ENCODE peak calls at places on chromosomes 6 and 20, in six cellular contexts. One of them, this sample, is unnamed.
A peak's percentile ranks its signal among the peaks of the same experiment; 100 is the strongest.

GRCh38 chr6:42339991-42340401 is 111.7 kb downstream of the TRERF1 start:
- DNase-seq in KG1: no peak
- DNase-seq in aorta: no peak
- DNase-seq in type B pancreatic cell: no peak
- DNase-seq in AG04449: no peak
- DNase-seq in foreskin keratinocyte: peak; percentile 77
- DNase-seq in this sample: no peak

GRCh38 chr6:32857156-32857891 is 3.3 kb downstream of the PSMB9 start:
- DNase-seq in KG1: no peak
- DNase-seq in aorta: no peak
- DNase-seq in type B pancreatic cell: no peak
- DNase-seq in AG04449: no peak
- DNase-seq in foreskin keratinocyte: no peak
- DNase-seq in this sample: no peak

GRCh38 chr6:11637266-11637665 is 99.7 kb downstream of the TMEM170B start:
- DNase-seq in AG04449: no peak
- DNase-seq in foreskin keratinocyte: no peak
- DNase-seq in KG1: no peak
- DNase-seq in aorta: no peak
- DNase-seq in type B pancreatic cell: no peak
- DNase-seq in this sample: no peak

GRCh38 chr6:158222066-158222465 is 53.9 kb downstream of the GTF2H5 start:
- DNase-seq in aorta: no peak
- DNase-seq in KG1: no peak
- DNase-seq in AG04449: no peak
- DNase-seq in type B pancreatic cell: no peak
- DNase-seq in foreskin keratinocyte: no peak
- DNase-seq in this sample: no peak

GRCh38 chr6:107491059-107491609 is 1.2 kb downstream of the SOBP start:
- DNase-seq in AG04449: no peak
- DNase-seq in type B pancreatic cell: peak; percentile 76
- DNase-seq in aorta: peak; percentile 92
- DNase-seq in foreskin keratinocyte: no peak
- DNase-seq in KG1: no peak
- DNase-seq in this sample: peak; percentile 85

GRCh38 chr6:120355822-120356221 is 978.5 kb downstream of the TBC1D32 start:
- DNase-seq in foreskin keratinocyte: no peak
- DNase-seq in aorta: no peak
- DNase-seq in AG04449: no peak
- DNase-seq in KG1: no peak
- DNase-seq in type B pancreatic cell: no peak
- DNase-seq in this sample: no peak

GRCh38 chr6:89270951-89271721 is 44.0 kb downstream of the GABRR2 start:
- DNase-seq in KG1: peak; percentile 34
- DNase-seq in foreskin keratinocyte: no peak
- DNase-seq in AG04449: no peak
- DNase-seq in type B pancreatic cell: peak; percentile 29
- DNase-seq in aorta: no peak
- DNase-seq in this sample: peak; percentile 8

GRCh38 chr20:23111307-23111943 is 25.3 kb upstream of the CD93 start:
- DNase-seq in foreskin keratinocyte: no peak
- DNase-seq in aorta: peak; percentile 60
- DNase-seq in type B pancreatic cell: no peak
- DNase-seq in AG04449: no peak
- DNase-seq in KG1: no peak
- DNase-seq in this sample: no peak

GRCh38 chr6:143451531-143451930 is 926 bp downstream of the PEX3 start:
- DNase-seq in aorta: no peak
- DNase-seq in type B pancreatic cell: no peak
- DNase-seq in foreskin keratinocyte: peak; percentile 25
- DNase-seq in AG04449: no peak
- DNase-seq in KG1: no peak
- DNase-seq in this sample: no peak

GRCh38 chr6:13445005-13445743 is 42.2 kb downstream of the GFOD1 start:
- DNase-seq in AG04449: no peak
- DNase-seq in foreskin keratinocyte: peak; percentile 79
- DNase-seq in aorta: no peak
- DNase-seq in type B pancreatic cell: no peak
- DNase-seq in KG1: peak; percentile 26
- DNase-seq in this sample: peak; percentile 81

GRCh38 chr6:111418971-111419693 is 63.9 kb downstream of the REV3L start:
- DNase-seq in KG1: no peak
- DNase-seq in aorta: no peak
- DNase-seq in foreskin keratinocyte: peak; percentile 61
- DNase-seq in type B pancreatic cell: no peak
- DNase-seq in AG04449: peak; percentile 28
- DNase-seq in this sample: no peak

GRCh38 chr20:5526516-5526915 is 209.8 kb upstream of the PROKR2 start:
- DNase-seq in foreskin keratinocyte: no peak
- DNase-seq in KG1: no peak
- DNase-seq in aorta: no peak
- DNase-seq in type B pancreatic cell: no peak
- DNase-seq in AG04449: no peak
- DNase-seq in this sample: no peak

GRCh38 chr20:53679597-53680309 is 86.1 kb upstream of the ZNF217 start:
- DNase-seq in foreskin keratinocyte: no peak
- DNase-seq in KG1: no peak
- DNase-seq in AG04449: no peak
- DNase-seq in aorta: no peak
- DNase-seq in type B pancreatic cell: no peak
- DNase-seq in this sample: no peak

GRCh38 chr6:1027795-1028569 is 283.9 kb upstream of the FOXQ1 start:
- DNase-seq in aorta: no peak
- DNase-seq in foreskin keratinocyte: peak; percentile 12
- DNase-seq in KG1: no peak
- DNase-seq in type B pancreatic cell: no peak
- DNase-seq in AG04449: no peak
- DNase-seq in this sample: no peak

GRCh38 chr6:131027326-131027725 is 35.7 kb downstream of the EPB41L2 start:
- DNase-seq in foreskin keratinocyte: no peak
- DNase-seq in KG1: no peak
- DNase-seq in aorta: no peak
- DNase-seq in type B pancreatic cell: no peak
- DNase-seq in AG04449: no peak
- DNase-seq in this sample: no peak

GRCh38 chr20:57698191-57698866 is 11.5 kb downstream of the PMEPA1 start:
- DNase-seq in KG1: no peak
- DNase-seq in aorta: no peak
- DNase-seq in type B pancreatic cell: no peak
- DNase-seq in foreskin keratinocyte: peak; percentile 100
- DNase-seq in AG04449: peak; percentile 92
- DNase-seq in this sample: no peak

GRCh38 chr6:156423075-156423474 is 354.1 kb upstream of the ARID1B start:
- DNase-seq in KG1: no peak
- DNase-seq in aorta: no peak
- DNase-seq in type B pancreatic cell: no peak
- DNase-seq in foreskin keratinocyte: no peak
- DNase-seq in AG04449: no peak
- DNase-seq in this sample: no peak

GRCh38 chr6:88619951-88620350 is 343.5 kb downstream of the RNGTT start:
- DNase-seq in KG1: no peak
- DNase-seq in aorta: no peak
- DNase-seq in type B pancreatic cell: no peak
- DNase-seq in foreskin keratinocyte: no peak
- DNase-seq in AG04449: no peak
- DNase-seq in this sample: no peak

GRCh38 chr6:137417411-137417810 is 76.8 kb downstream of the OLIG3 start:
- DNase-seq in aorta: no peak
- DNase-seq in KG1: no peak
- DNase-seq in AG04449: no peak
- DNase-seq in foreskin keratinocyte: no peak
- DNase-seq in type B pancreatic cell: no peak
- DNase-seq in this sample: no peak

GRCh38 chr6:53240763-53241162 is 92.1 kb upstream of the GCM1 start:
- DNase-seq in KG1: no peak
- DNase-seq in AG04449: no peak
- DNase-seq in type B pancreatic cell: no peak
- DNase-seq in aorta: no peak
- DNase-seq in foreskin keratinocyte: no peak
- DNase-seq in this sample: no peak

GRCh38 chr6:54262499-54262898 is 45.7 kb upstream of the TINAG start:
- DNase-seq in aorta: no peak
- DNase-seq in KG1: no peak
- DNase-seq in AG04449: no peak
- DNase-seq in type B pancreatic cell: no peak
- DNase-seq in foreskin keratinocyte: no peak
- DNase-seq in this sample: no peak

GRCh38 chr6:105077592-105078463 is 102.0 kb downstream of the POPDC3 start:
- DNase-seq in AG04449: no peak
- DNase-seq in KG1: peak; percentile 24
- DNase-seq in type B pancreatic cell: no peak
- DNase-seq in aorta: no peak
- DNase-seq in foreskin keratinocyte: peak; percentile 42
- DNase-seq in this sample: no peak

GRCh38 chr20:56417911-56418310 is 5.9 kb downstream of the CASS4 start:
- DNase-seq in foreskin keratinocyte: no peak
- DNase-seq in type B pancreatic cell: no peak
- DNase-seq in aorta: no peak
- DNase-seq in AG04449: no peak
- DNase-seq in KG1: no peak
- DNase-seq in this sample: no peak

GRCh38 chr6:15870354-15871043 is 207.7 kb upstream of the DTNBP1 start:
- DNase-seq in foreskin keratinocyte: no peak
- DNase-seq in aorta: no peak
- DNase-seq in AG04449: no peak
- DNase-seq in KG1: no peak
- DNase-seq in type B pancreatic cell: no peak
- DNase-seq in this sample: no peak

GRCh38 chr6:16602035-16602434 is 159.2 kb downstream of the ATXN1 start:
- DNase-seq in type B pancreatic cell: no peak
- DNase-seq in AG04449: no peak
- DNase-seq in aorta: no peak
- DNase-seq in KG1: no peak
- DNase-seq in foreskin keratinocyte: no peak
- DNase-seq in this sample: no peak

GRCh38 chr20:62643521-62644043 is 1.3 kb downstream of the SLCO4A1 start:
- DNase-seq in KG1: no peak
- DNase-seq in aorta: no peak
- DNase-seq in type B pancreatic cell: no peak
- DNase-seq in foreskin keratinocyte: no peak
- DNase-seq in AG04449: no peak
- DNase-seq in this sample: no peak

GRCh38 chr20:43766395-43766794 is 39.6 kb upstream of the GTSF1L start:
- DNase-seq in foreskin keratinocyte: no peak
- DNase-seq in type B pancreatic cell: no peak
- DNase-seq in KG1: no peak
- DNase-seq in AG04449: no peak
- DNase-seq in aorta: peak; percentile 78
- DNase-seq in this sample: no peak

GRCh38 chr20:61186771-61187170 is 65.3 kb upstream of the CDH4 start:
- DNase-seq in AG04449: no peak
- DNase-seq in foreskin keratinocyte: no peak
- DNase-seq in type B pancreatic cell: no peak
- DNase-seq in KG1: no peak
- DNase-seq in aorta: no peak
- DNase-seq in this sample: no peak

GRCh38 chr6:20791074-20791473 is 256.8 kb downstream of the CDKAL1 start:
- DNase-seq in foreskin keratinocyte: no peak
- DNase-seq in aorta: no peak
- DNase-seq in type B pancreatic cell: no peak
- DNase-seq in KG1: no peak
- DNase-seq in AG04449: no peak
- DNase-seq in this sample: no peak

GRCh38 chr6:116015983-116016382 is 44.7 kb downstream of the FRK start:
- DNase-seq in foreskin keratinocyte: no peak
- DNase-seq in type B pancreatic cell: no peak
- DNase-seq in AG04449: no peak
- DNase-seq in aorta: no peak
- DNase-seq in KG1: no peak
- DNase-seq in this sample: no peak

GRCh38 chr6:133632906-133633305 is 256.0 kb upstream of the TCF21 start:
- DNase-seq in type B pancreatic cell: no peak
- DNase-seq in aorta: no peak
- DNase-seq in AG04449: no peak
- DNase-seq in KG1: no peak
- DNase-seq in foreskin keratinocyte: no peak
- DNase-seq in this sample: no peak

GRCh38 chr6:136421537-136422158 is 128.6 kb downstream of the MAP7 start:
- DNase-seq in aorta: no peak
- DNase-seq in type B pancreatic cell: no peak
- DNase-seq in AG04449: no peak
- DNase-seq in foreskin keratinocyte: no peak
- DNase-seq in KG1: no peak
- DNase-seq in this sample: no peak

GRCh38 chr6:53543341-53544010 is 1.4 kb downstream of the GCLC start:
- DNase-seq in AG04449: no peak
- DNase-seq in foreskin keratinocyte: no peak
- DNase-seq in KG1: no peak
- DNase-seq in aorta: no peak
- DNase-seq in type B pancreatic cell: no peak
- DNase-seq in this sample: no peak

This sample was measured in sciatic nerve.